ENCODE peak calls at places on chromosomes 13 and 19, in ten cellular contexts. V is tibial nerve, X is body of pancreas, D is breast epithelium, S is uterus, T is H54, U is K562, N is Peyer's patch, O is lower leg skin, Q is IMR-90. R is an unnamed sample.

GRCh38 chr19:55640043-55640576 is 692 bp upstream of the ZNF580 start:
- DNase-seq in V (peak; percentile 35), X (peak; percentile 63), D (peak; percentile 71), S (no peak), T (no peak), U (peak; percentile 64), N (peak; percentile 76), O (no peak), Q (peak; percentile 68), R (peak; percentile 82)

GRCh38 chr19:56091066-56091490 is 30.0 kb downstream of the ZNF787 start:
- DNase-seq in V (no peak), X (no peak), D (no peak), S (no peak), T (no peak), U (no peak), N (no peak), O (no peak), Q (peak; percentile 61), R (no peak)

GRCh38 chr13:76314495-76314894 is 571.7 kb downstream of the KCTD12 start:
- DNase-seq in V (no peak), X (no peak), D (no peak), S (no peak), T (no peak), U (no peak), N (no peak), O (no peak), Q (no peak), R (peak; percentile 3)

GRCh38 chr13:76019421-76020044 is 383.4 kb downstream of the LMO7 start:
- DNase-seq in V (no peak), X (no peak), D (no peak), S (no peak), T (no peak), U (no peak), N (no peak), O (no peak), Q (no peak), R (peak; percentile 50)

GRCh38 chr13:113356594-113356993 is 7.3 kb downstream of the GRTP1 start:
- DNase-seq in V (no peak), X (no peak), D (no peak), S (no peak), T (no peak), U (no peak), N (no peak), O (no peak), Q (no peak), R (no peak)

GRCh38 chr13:28558126-28558525 is 63.2 kb upstream of the FLT1 start:
- DNase-seq in V (no peak), X (no peak), D (no peak), S (no peak), T (no peak), U (no peak), N (no peak), O (no peak), Q (peak; percentile 97), R (no peak)

GRCh38 chr13:97967948-97968347 is 14.5 kb downstream of the IPO5 start:
- DNase-seq in V (peak; percentile 29), X (no peak), D (no peak), S (no peak), T (no peak), U (no peak), N (no peak), O (no peak), Q (no peak), R (no peak)

GRCh38 chr19:45571457-45572220 is 13.0 kb downstream of the OPA3 start:
- DNase-seq in V (no peak), X (no peak), D (no peak), S (no peak), T (no peak), U (no peak), N (no peak), O (no peak), Q (no peak), R (no peak)

GRCh38 chr19:42695811-42696503 is 44.3 kb downstream of the PSG3 start:
- DNase-seq in V (no peak), X (no peak), D (no peak), S (no peak), T (no peak), U (no peak), N (no peak), O (no peak), Q (no peak), R (no peak)

GRCh38 chr13:109835321-109835720 is 48.9 kb upstream of the IRS2 start:
- DNase-seq in V (no peak), X (no peak), D (no peak), S (no peak), T (no peak), U (no peak), N (no peak), O (no peak), Q (peak; percentile 38), R (no peak)

GRCh38 chr19:39196320-39196719 is 444 bp upstream of the NCCRP1 start:
- DNase-seq in V (no peak), X (no peak), D (no peak), S (no peak), T (no peak), U (no peak), N (no peak), O (no peak), Q (no peak), R (no peak)

GRCh38 chr19:52917531-52917930 is 5.7 kb downstream of the ZNF888 start:
- DNase-seq in V (no peak), X (no peak), D (no peak), S (no peak), T (no peak), U (no peak), N (no peak), O (no peak), Q (no peak), R (no peak)

GRCh38 chr19:52923782-52924593 is 760 bp upstream of the ZNF888 start:
- DNase-seq in V (peak; percentile 9), X (peak; percentile 75), D (no peak), S (peak; percentile 38), T (peak; percentile 18), U (peak; percentile 37), N (no peak), O (peak; percentile 23), Q (no peak), R (no peak)

DNA sequence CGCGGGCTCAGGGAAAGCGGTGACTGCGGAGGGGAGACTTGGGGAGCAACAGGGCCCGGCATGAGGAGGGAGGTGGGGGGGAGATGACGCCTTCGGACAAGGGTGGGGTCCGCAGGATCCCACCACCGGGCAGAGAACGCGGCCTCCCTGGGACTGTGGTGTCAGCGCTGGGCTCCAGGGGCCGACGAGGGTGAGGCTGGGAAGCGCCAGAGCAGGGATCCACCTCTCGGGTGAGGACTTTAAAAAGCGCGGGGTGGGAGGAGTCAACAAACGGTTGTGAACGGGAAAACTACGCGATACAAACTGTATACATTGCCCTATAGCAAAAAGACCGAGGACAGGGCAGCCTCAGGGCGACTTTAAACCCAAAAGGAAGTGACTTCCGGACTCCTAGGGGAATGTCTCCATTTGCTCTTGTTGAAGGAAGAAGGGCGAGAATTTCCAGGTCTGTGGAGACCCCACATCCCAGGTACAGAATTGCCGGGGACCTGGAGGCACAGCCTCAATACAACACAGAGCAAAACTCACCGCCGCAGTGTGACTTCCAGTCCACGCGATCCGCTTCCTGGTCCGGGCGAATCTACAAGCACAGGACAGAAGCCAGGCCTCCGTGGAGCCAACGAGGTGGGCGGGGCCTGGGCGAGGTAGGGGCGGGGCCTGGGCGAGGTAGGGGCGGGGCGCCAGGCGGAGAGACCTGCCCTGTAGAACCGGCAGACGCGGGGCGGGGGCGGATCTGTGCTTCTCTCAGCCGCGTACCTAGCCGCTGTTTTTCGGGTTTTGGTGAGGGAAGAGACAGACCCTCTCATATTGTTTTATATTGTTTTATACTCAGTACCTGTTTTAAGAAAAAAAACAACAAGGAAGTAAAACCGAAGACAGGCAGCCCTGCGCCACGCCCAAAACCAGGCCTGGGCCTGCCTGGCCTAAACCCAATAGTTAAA is at the start of gene ZNF888:
- DNase-seq in V (peak; percentile 82), X (peak; percentile 92), D (peak; percentile 93), S (peak; percentile 90), T (peak; percentile 91), U (peak; percentile 91), N (peak; percentile 92), O (peak; percentile 87), Q (peak; percentile 70), R (peak; percentile 93)
- TF ChIP-seq POLR2A in V (no peak), X (peak; percentile 78), D (peak; percentile 39), S (peak; percentile 54), T (peak; percentile 86), U (peak; percentile 93), N (peak; percentile 70), O (no peak), Q (peak; percentile 65), R (peak; percentile 82)

DNA sequence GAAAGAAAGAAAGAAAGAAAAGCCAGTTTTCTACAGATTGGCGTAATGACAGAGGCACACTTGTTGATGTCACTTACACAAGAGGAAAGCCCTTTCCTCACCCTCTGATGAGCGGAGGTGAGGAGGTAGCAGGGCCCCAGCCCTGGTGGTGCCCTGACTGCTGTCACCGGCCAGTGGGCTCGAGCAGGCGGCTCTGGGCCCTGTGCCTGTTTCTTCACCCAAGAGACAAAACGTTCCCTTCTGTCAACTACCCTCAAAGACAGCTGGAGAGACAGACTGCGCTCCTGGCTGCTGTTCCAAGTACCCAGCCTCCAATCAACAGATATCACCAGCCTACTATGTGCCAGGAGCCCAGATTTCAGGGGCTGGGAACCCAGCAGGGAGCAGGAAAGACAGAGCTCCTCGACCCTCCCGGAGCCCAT is 10.1 kb downstream of the EPS15L1 start:
- DNase-seq in V (no peak), X (no peak), D (no peak), S (no peak), T (no peak), U (no peak), N (no peak), O (no peak), Q (no peak), R (no peak)
- TF ChIP-seq POLR2A in V (no peak), X (no peak), D (no peak), S (no peak), T (no peak), U (no peak), N (no peak), O (no peak), Q (no peak), R (no peak)

GRCh38 chr19:53254451-53255341 is at the start of gene ZNF677:
- DNase-seq in V (peak; percentile 83), X (peak; percentile 91), D (peak; percentile 91), S (peak; percentile 91), T (peak; percentile 70), U (peak; percentile 47), N (peak; percentile 59), O (peak; percentile 90), Q (peak; percentile 76), R (peak; percentile 63)
- TF ChIP-seq POLR2A in V (peak; percentile 0), X (peak; percentile 53), D (no peak), S (peak; percentile 51), T (peak; percentile 63), U (no peak), N (no peak), O (no peak), Q (peak; percentile 67), R (no peak)

DNA sequence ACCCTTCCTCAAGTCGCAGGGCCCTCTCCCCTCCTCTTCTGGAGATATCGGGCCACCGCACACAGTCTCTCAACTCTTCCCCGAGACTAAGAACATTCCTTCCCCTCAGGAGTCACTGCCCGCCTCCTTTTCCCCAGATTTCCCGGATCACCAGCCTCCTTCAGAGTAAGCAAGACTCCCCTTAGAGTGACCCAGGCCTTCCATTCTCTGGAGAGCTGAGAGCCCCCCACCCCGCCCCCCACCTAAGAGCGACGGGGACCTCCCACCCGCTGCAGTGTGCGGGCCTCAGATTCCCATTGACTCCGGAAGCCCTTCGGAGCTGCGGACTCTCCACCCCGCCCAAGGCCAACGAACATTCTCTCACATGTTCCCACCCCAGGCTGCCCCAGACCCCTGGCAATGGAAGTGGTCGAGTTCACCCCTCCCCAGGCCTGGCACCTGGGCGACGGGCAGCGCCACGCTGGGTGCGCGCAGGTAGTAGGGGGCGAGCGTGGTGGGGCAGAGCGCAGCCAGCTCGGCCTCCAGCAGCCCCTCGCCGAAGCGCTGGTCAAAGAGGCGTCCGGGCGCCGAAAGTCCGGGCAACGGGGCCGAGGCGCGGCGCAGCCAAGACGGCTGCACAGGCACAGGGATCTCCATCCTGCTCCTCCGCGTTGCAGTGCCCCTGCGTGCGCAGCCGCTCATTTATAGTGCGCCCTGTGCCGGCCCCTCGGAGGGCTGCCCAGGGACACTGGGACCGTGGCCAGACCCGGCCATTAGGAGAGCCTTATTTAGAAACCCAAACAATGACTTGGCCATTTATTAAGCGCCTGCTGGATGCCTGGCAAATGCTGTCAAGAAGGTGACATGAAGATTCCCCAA is at the start of gene HSPB6:
- DNase-seq in V (peak; percentile 52), X (no peak), D (no peak), S (peak; percentile 82), T (no peak), U (no peak), N (no peak), O (no peak), Q (peak; percentile 72), R (peak; percentile 61)
- TF ChIP-seq POLR2A in V (no peak), X (peak; percentile 63), D (peak; percentile 35), S (peak; percentile 79), T (no peak), U (no peak), N (no peak), O (no peak), Q (peak; percentile 87), R (no peak)

R was measured in erythroblast.